ENCODE peak calls at places on chromosomes 4 and X, in five cellular contexts. P is GM23338, V is hepatocyte, R is GM20000, L is omental fat pad. I is an unnamed sample.

GRCh38 chr4:20662851-20663250 is 37.4 kb upstream of the PACRGL start:
- DNase-seq in P (no peak), V (no peak), R (no peak), L (no peak), I (no peak)

GRCh38 chrX:57951666-57952319 is 41.5 kb upstream of the ZXDA start:
- DNase-seq in P (no peak), V (no peak), R (no peak), L (no peak), I (no peak)

GRCh38 chr4:77154761-77155499 is 2.1 kb upstream of the CCNG2 start:
- DNase-seq in P (no peak), V (no peak), R (no peak), L (no peak), I (no peak)

GRCh38 chr4:143294310-143294709 is 42.4 kb upstream of the GAB1 start:
- DNase-seq in P (no peak), V (peak; percentile 49), R (no peak), L (no peak), I (no peak)

GRCh38 chr4:8044244-8044643 is 104.6 kb upstream of the AFAP1 start:
- DNase-seq in P (no peak), V (no peak), R (no peak), L (no peak), I (no peak)

GRCh38 chr4:8188743-8189550 is 10.1 kb upstream of the SH3TC1 start:
- DNase-seq in P (no peak), V (no peak), R (no peak), L (no peak), I (no peak)

GRCh38 chrX:107710617-107711391 is 64.8 kb downstream of the TSC22D3 start:
- DNase-seq in P (peak; percentile 76), V (peak; percentile 94), R (peak; percentile 78), L (no peak), I (peak; percentile 97)

GRCh38 chr4:177339794-177340374 is 30.2 kb downstream of the NEIL3 start:
- DNase-seq in P (peak; percentile 23), V (peak; percentile 34), R (peak; percentile 29), L (no peak), I (peak; percentile 55)

GRCh38 chr4:153177841-153178240 is 26.4 kb upstream of the TRIM2 start:
- DNase-seq in P (no peak), V (no peak), R (no peak), L (no peak), I (no peak)

GRCh38 chrX:100695302-100695701 is 36.6 kb downstream of the SYTL4 start:
- DNase-seq in P (no peak), V (no peak), R (no peak), L (no peak), I (no peak)

GRCh38 chr4:76589872-76590846 is 155.1 kb downstream of the SHROOM3 start:
- DNase-seq in P (peak; percentile 98), V (peak; percentile 77), R (no peak), L (no peak), I (peak; percentile 90)

GRCh38 chr4:18421519-18421918 is 400.0 kb upstream of the LCORL start:
- DNase-seq in P (no peak), V (no peak), R (no peak), L (no peak), I (no peak)

GRCh38 chr4:168723569-168723968 is 226.7 kb downstream of the PALLD start:
- DNase-seq in P (no peak), V (no peak), R (no peak), L (no peak), I (no peak)

GRCh38 chr4:7418131-7418943 is 16.4 kb downstream of the PSAPL1 start:
- DNase-seq in P (no peak), V (no peak), R (no peak), L (no peak), I (no peak)

GRCh38 chr4:7067147-7067522 is 729 bp downstream of the GRPEL1 start:
- DNase-seq in P (no peak), V (no peak), R (no peak), L (no peak), I (no peak)

GRCh38 chrX:79413009-79413408 is 45.9 kb upstream of the ITM2A start:
- DNase-seq in P (peak; percentile 29), V (peak; percentile 9), R (peak; percentile 2), L (no peak), I (no peak)
- TF ChIP-seq CTCF in P (peak; percentile 59), V (peak; percentile 46), R (no peak), L (no peak), I (peak; percentile 61)

GRCh38 chr4:148441624-148441985 is 609 bp downstream of the NR3C2 start:
- DNase-seq in P (peak; percentile 36), V (no peak), R (no peak), L (no peak), I (no peak)
- TF ChIP-seq CTCF in P (no peak), V (no peak), R (no peak), L (no peak), I (no peak)

DNA sequence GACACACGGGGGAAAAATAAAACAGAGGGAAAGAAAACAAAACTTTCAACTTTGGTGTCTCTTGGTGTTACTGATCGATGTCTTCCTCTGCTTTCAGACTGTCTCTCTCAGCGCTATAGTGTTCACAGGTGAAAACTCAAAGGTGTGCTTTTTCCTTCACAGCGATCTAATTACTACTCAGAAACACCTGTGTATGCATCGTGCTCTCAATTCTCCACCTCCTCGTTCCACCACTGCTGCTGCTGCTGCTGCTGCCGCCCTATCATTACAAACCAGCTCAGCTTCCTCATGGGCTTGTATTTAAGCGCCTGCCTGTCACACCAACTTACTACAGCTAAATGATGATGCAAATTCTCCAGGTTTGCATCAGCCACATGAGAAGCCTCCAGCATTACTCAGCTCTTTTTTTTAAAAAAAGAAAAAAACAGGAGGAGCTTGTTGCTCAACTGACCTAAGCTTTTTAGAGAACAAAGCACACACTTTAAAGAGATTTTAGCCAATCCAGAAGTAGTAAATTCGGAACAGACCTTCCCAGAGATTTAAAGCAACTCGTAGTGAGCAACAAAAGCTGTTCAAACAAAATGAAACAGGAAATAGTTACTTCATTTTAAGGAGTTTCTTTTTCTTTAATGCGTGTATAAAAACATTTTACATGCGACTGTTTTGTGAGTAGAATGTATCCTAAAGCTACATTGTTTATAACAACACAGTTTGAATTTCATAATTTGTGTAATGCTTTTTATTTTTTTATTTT is at the start of gene SLC7A11:
- DNase-seq in P (peak; percentile 98), V (peak; percentile 93), R (peak; percentile 57), L (no peak), I (peak; percentile 99)
- TF ChIP-seq CTCF in P (no peak), V (no peak), R (no peak), L (no peak), I (peak; percentile 25)

DNA sequence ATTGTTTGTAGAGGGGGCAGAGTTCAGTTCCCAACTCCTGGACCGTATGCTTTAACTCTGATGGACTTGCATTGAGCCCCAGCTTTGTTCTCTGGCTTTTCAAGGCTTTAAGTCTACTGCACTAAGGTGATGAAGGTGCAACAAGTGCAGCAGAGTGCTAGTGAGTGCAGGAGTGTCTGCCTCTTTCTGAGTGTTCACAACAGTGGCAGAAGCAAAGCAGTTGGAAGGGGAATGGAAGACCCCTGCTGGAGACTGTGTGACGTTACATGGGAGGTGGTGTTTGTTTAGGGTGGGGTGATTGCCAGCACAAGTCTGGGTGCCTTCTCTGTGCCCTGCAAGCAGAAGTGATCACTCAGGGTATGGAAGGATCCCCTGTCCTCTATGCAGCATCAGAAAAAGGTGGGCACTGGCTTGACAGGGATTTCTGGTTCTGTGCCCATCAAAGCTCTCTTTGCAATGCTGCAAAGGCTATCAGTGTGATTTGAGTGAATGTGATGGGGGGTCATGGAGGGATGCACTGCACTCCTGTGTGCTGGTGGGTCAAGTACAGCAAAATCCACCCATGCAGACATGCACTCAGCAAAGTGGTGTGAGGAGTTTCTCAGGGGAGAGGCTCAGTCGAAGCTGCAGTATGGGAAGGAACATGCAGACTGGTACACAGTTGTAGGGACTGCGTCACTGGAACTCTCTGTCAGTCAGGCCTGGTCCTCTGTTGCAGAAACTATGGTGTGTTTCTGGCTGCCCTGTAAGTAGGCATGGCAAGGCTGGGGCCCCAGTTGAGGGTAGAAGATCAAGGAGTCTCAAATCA is 70.9 kb upstream of the UGT2B7 start:
- DNase-seq in P (peak; percentile 77), V (peak; percentile 41), R (no peak), L (no peak), I (no peak)
- TF ChIP-seq CTCF in P (peak; percentile 69), V (peak; percentile 39), R (peak; percentile 43), L (no peak), I (peak; percentile 45)

GRCh38 chr4:139017861-139018260 is 2.3 kb downstream of the NOCT start:
- DNase-seq in P (no peak), V (no peak), R (no peak), L (no peak), I (no peak)

GRCh38 chr4:139014391-139015268 is 951 bp upstream of the NOCT start:
- DNase-seq in P (peak; percentile 56), V (peak; percentile 81), R (peak; percentile 43), L (no peak), I (peak; percentile 88)

GRCh38 chr4:139015948-139016451 is 419 bp downstream of the NOCT start:
- DNase-seq in P (peak; percentile 32), V (peak; percentile 67), R (peak; percentile 69), L (no peak), I (peak; percentile 10)

GRCh38 chr4:139018501-139018900 is 2.9 kb downstream of the NOCT start:
- DNase-seq in P (no peak), V (no peak), R (no peak), L (no peak), I (peak; percentile 26)

DNA sequence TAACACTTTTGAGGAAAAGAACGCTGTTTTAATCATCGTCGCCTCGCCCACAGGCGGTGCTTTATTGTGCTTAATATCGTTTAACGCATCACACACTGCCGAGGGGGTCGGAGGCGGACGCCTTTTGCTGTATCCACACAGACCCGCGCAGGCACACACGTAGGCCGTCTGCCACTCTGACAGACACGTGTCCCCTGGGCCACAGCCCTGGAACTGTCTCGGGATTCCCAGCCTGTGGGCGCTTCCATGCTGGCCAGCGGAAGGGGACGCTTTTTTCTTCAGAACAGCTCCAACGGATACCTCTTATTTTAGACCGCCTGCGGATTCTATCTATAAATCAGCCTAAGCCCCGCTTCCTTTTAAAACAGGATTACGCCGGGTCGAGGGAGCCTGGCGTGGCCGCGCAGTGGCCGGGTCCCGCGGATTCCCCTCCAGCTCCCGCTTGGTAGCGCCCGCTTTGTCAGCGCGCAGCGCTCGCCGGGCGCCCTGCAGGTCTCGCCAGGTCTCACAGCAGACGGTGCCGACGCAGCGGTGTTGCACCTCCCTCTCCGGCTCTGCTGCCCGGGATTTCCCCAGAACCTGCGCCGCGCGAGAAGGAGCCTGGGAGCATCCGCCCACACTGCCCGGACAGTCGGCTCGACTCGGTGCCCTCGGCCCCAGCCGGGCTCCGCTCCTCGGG is at the start of gene NOCT:
- DNase-seq in P (peak; percentile 92), V (peak; percentile 96), R (peak; percentile 96), L (peak; percentile 58), I (peak; percentile 94)
- TF ChIP-seq CTCF in P (no peak), V (no peak), R (no peak), L (no peak), I (no peak)

GRCh38 chrX:35380808-35381700 is 417.1 kb upstream of the MAGEB16 start:
- DNase-seq in P (peak; percentile 53), V (peak; percentile 39), R (peak; percentile 11), L (no peak), I (no peak)
- TF ChIP-seq CTCF in P (peak; percentile 64), V (peak; percentile 55), R (peak; percentile 16), L (no peak), I (peak; percentile 66)

DNA sequence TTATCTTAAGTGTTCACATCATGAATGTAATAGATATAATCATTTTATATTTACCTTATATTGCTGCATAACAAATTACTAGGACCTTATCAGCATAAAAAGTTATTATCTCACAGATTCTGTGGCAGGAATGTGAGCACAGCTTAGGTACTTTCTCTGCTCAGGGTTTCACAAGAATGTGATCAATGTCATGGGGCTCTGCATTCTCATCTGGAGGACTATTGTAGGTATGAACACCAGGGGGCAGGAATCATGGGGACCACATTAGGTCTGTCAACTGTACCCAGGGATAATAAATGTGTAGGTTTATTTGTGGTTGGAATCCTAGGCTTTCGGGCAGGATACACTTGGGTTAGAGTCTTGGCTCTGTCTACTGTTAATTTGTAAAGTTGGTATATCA is 519.2 kb downstream of the ARAP2 start:
- DNase-seq in P (peak; percentile 77), V (no peak), R (no peak), L (no peak), I (no peak)
- TF ChIP-seq CTCF in P (peak; percentile 63), V (no peak), R (no peak), L (no peak), I (no peak)

GRCh38 chr4:181502611-181503010 is 740.6 kb upstream of the TENM3 start:
- DNase-seq in P (no peak), V (no peak), R (no peak), L (no peak), I (no peak)
- TF ChIP-seq CTCF in P (no peak), V (no peak), R (no peak), L (no peak), I (no peak)

I was measured in HFFc6.